ENCODE peak calls at places on chromosomes 13 and 19, in five cellular contexts. One of them, this sample, is unnamed.

GRCh38 chr13:112748947-112749346 is 59.1 kb downstream of the ATP11A start:
- DNase-seq in GM04504: no peak
- DNase-seq in activated CD4-positive, alpha-beta T cell treated with anti-CD3 and anti-CD28 coated beads, Interleukin-2, amount 10 ng/mL, durations not matched to agents 7 days and 5 days: no peak
- DNase-seq in GM12865: no peak
- DNase-seq in fibroblast of villous mesenchyme: peak
- DNase-seq in this sample: no peak

GRCh38 chr19:18415177-18415867 is 3.9 kb upstream of the SSBP4 start:
- DNase-seq in GM04504: peak
- DNase-seq in activated CD4-positive, alpha-beta T cell treated with anti-CD3 and anti-CD28 coated beads, Interleukin-2, amount 10 ng/mL, durations not matched to agents 7 days and 5 days: no peak
- DNase-seq in GM12865: no peak
- DNase-seq in fibroblast of villous mesenchyme: peak
- DNase-seq in this sample: no peak

GRCh38 chr19:7870571-7871279 is 3.5 kb downstream of the PRR36 start:
- DNase-seq in GM04504: no peak
- DNase-seq in activated CD4-positive, alpha-beta T cell treated with anti-CD3 and anti-CD28 coated beads, Interleukin-2, amount 10 ng/mL, durations not matched to agents 7 days and 5 days: peak
- DNase-seq in GM12865: peak
- DNase-seq in fibroblast of villous mesenchyme: peak
- DNase-seq in this sample: peak

GRCh38 chr19:21158523-21159135 is 16.8 kb downstream of the ZNF431 start:
- DNase-seq in GM04504: peak
- DNase-seq in activated CD4-positive, alpha-beta T cell treated with anti-CD3 and anti-CD28 coated beads, Interleukin-2, amount 10 ng/mL, durations not matched to agents 7 days and 5 days: no peak
- DNase-seq in GM12865: no peak
- DNase-seq in fibroblast of villous mesenchyme: peak
- DNase-seq in this sample: no peak

GRCh38 chr13:32475403-32475802 is 47.5 kb upstream of the N4BP2L1 start:
- DNase-seq in GM04504: no peak
- DNase-seq in activated CD4-positive, alpha-beta T cell treated with anti-CD3 and anti-CD28 coated beads, Interleukin-2, amount 10 ng/mL, durations not matched to agents 7 days and 5 days: no peak
- DNase-seq in GM12865: no peak
- DNase-seq in fibroblast of villous mesenchyme: no peak
- DNase-seq in this sample: no peak

GRCh38 chr13:28723806-28724205 is 5.0 kb upstream of the SLC46A3 start:
- DNase-seq in GM04504: no peak
- DNase-seq in activated CD4-positive, alpha-beta T cell treated with anti-CD3 and anti-CD28 coated beads, Interleukin-2, amount 10 ng/mL, durations not matched to agents 7 days and 5 days: no peak
- DNase-seq in GM12865: no peak
- DNase-seq in fibroblast of villous mesenchyme: no peak
- DNase-seq in this sample: no peak

GRCh38 chr19:41705393-41706174 is 2.8 kb upstream of the CEACAM5 start:
- DNase-seq in GM04504: peak
- DNase-seq in activated CD4-positive, alpha-beta T cell treated with anti-CD3 and anti-CD28 coated beads, Interleukin-2, amount 10 ng/mL, durations not matched to agents 7 days and 5 days: peak
- DNase-seq in GM12865: peak
- DNase-seq in fibroblast of villous mesenchyme: peak
- DNase-seq in this sample: no peak

GRCh38 chr19:50313812-50314536 is 15.2 kb downstream of the KCNC3 start:
- DNase-seq in GM04504: no peak
- DNase-seq in activated CD4-positive, alpha-beta T cell treated with anti-CD3 and anti-CD28 coated beads, Interleukin-2, amount 10 ng/mL, durations not matched to agents 7 days and 5 days: no peak
- DNase-seq in GM12865: no peak
- DNase-seq in fibroblast of villous mesenchyme: no peak
- DNase-seq in this sample: no peak

GRCh38 chr19:1865172-1866010 is 2.0 kb upstream of the KLF16 start:
- DNase-seq in GM04504: no peak
- DNase-seq in activated CD4-positive, alpha-beta T cell treated with anti-CD3 and anti-CD28 coated beads, Interleukin-2, amount 10 ng/mL, durations not matched to agents 7 days and 5 days: no peak
- DNase-seq in GM12865: no peak
- DNase-seq in fibroblast of villous mesenchyme: no peak
- DNase-seq in this sample: no peak

GRCh38 chr13:52845334-52845761 is 3.1 kb downstream of the PCDH8 start:
- DNase-seq in GM04504: no peak
- DNase-seq in activated CD4-positive, alpha-beta T cell treated with anti-CD3 and anti-CD28 coated beads, Interleukin-2, amount 10 ng/mL, durations not matched to agents 7 days and 5 days: no peak
- DNase-seq in GM12865: no peak
- DNase-seq in fibroblast of villous mesenchyme: no peak
- DNase-seq in this sample: no peak

GRCh38 chr19:39100500-39101166 is 16.5 kb downstream of the ACP7 start:
- DNase-seq in GM04504: no peak
- DNase-seq in activated CD4-positive, alpha-beta T cell treated with anti-CD3 and anti-CD28 coated beads, Interleukin-2, amount 10 ng/mL, durations not matched to agents 7 days and 5 days: no peak
- DNase-seq in GM12865: no peak
- DNase-seq in fibroblast of villous mesenchyme: no peak
- DNase-seq in this sample: no peak

GRCh38 chr13:51523082-51523518 is 61.2 kb upstream of the WDFY2 start:
- DNase-seq in GM04504: no peak
- DNase-seq in activated CD4-positive, alpha-beta T cell treated with anti-CD3 and anti-CD28 coated beads, Interleukin-2, amount 10 ng/mL, durations not matched to agents 7 days and 5 days: peak
- DNase-seq in GM12865: no peak
- DNase-seq in fibroblast of villous mesenchyme: peak
- DNase-seq in this sample: no peak

GRCh38 chr19:21838646-21839045 is 2.7 kb upstream of the ZNF43 start:
- DNase-seq in GM04504: peak
- DNase-seq in activated CD4-positive, alpha-beta T cell treated with anti-CD3 and anti-CD28 coated beads, Interleukin-2, amount 10 ng/mL, durations not matched to agents 7 days and 5 days: no peak
- DNase-seq in GM12865: no peak
- DNase-seq in fibroblast of villous mesenchyme: peak
- DNase-seq in this sample: no peak

GRCh38 chr19:47992070-47992469 is at the start of gene BSPH1:
- DNase-seq in GM04504: no peak
- DNase-seq in activated CD4-positive, alpha-beta T cell treated with anti-CD3 and anti-CD28 coated beads, Interleukin-2, amount 10 ng/mL, durations not matched to agents 7 days and 5 days: no peak
- DNase-seq in GM12865: no peak
- DNase-seq in fibroblast of villous mesenchyme: no peak
- DNase-seq in this sample: no peak

GRCh38 chr19:15194938-15195337 is 5.9 kb downstream of the NOTCH3 start:
- DNase-seq in GM04504: no peak
- DNase-seq in activated CD4-positive, alpha-beta T cell treated with anti-CD3 and anti-CD28 coated beads, Interleukin-2, amount 10 ng/mL, durations not matched to agents 7 days and 5 days: no peak
- DNase-seq in GM12865: no peak
- DNase-seq in fibroblast of villous mesenchyme: peak
- DNase-seq in this sample: no peak

GRCh38 chr19:20661150-20661819 is at the start of gene ZNF626:
- DNase-seq in GM04504: peak
- DNase-seq in activated CD4-positive, alpha-beta T cell treated with anti-CD3 and anti-CD28 coated beads, Interleukin-2, amount 10 ng/mL, durations not matched to agents 7 days and 5 days: peak
- DNase-seq in GM12865: peak
- DNase-seq in fibroblast of villous mesenchyme: peak
- DNase-seq in this sample: peak

GRCh38 chr19:57559008-57559403 is 657 bp downstream of the ZNF550 start:
- DNase-seq in GM04504: no peak
- DNase-seq in activated CD4-positive, alpha-beta T cell treated with anti-CD3 and anti-CD28 coated beads, Interleukin-2, amount 10 ng/mL, durations not matched to agents 7 days and 5 days: peak
- DNase-seq in GM12865: peak
- DNase-seq in fibroblast of villous mesenchyme: peak
- DNase-seq in this sample: no peak

GRCh38 chr19:7292950-7293794 is 1.0 kb downstream of the INSR start:
- DNase-seq in GM04504: no peak
- DNase-seq in activated CD4-positive, alpha-beta T cell treated with anti-CD3 and anti-CD28 coated beads, Interleukin-2, amount 10 ng/mL, durations not matched to agents 7 days and 5 days: no peak
- DNase-seq in GM12865: peak
- DNase-seq in fibroblast of villous mesenchyme: no peak
- DNase-seq in this sample: peak

GRCh38 chr13:30477346-30478235 is 11.9 kb upstream of the HMGB1 start:
- DNase-seq in GM04504: no peak
- DNase-seq in activated CD4-positive, alpha-beta T cell treated with anti-CD3 and anti-CD28 coated beads, Interleukin-2, amount 10 ng/mL, durations not matched to agents 7 days and 5 days: no peak
- DNase-seq in GM12865: peak
- DNase-seq in fibroblast of villous mesenchyme: no peak
- DNase-seq in this sample: peak

GRCh38 chr13:19634129-19634740 is 776 bp downstream of the MPHOSPH8 start:
- DNase-seq in GM04504: peak
- DNase-seq in activated CD4-positive, alpha-beta T cell treated with anti-CD3 and anti-CD28 coated beads, Interleukin-2, amount 10 ng/mL, durations not matched to agents 7 days and 5 days: peak
- DNase-seq in GM12865: no peak
- DNase-seq in fibroblast of villous mesenchyme: peak
- DNase-seq in this sample: no peak

GRCh38 chr19:45824041-45824471 is 8.9 kb upstream of the RSPH6A start:
- DNase-seq in GM04504: no peak
- DNase-seq in activated CD4-positive, alpha-beta T cell treated with anti-CD3 and anti-CD28 coated beads, Interleukin-2, amount 10 ng/mL, durations not matched to agents 7 days and 5 days: no peak
- DNase-seq in GM12865: no peak
- DNase-seq in fibroblast of villous mesenchyme: no peak
- DNase-seq in this sample: no peak

GRCh38 chr13:91359071-91359470 is 11.6 kb downstream of the MIR17HG start:
- DNase-seq in GM04504: no peak
- DNase-seq in activated CD4-positive, alpha-beta T cell treated with anti-CD3 and anti-CD28 coated beads, Interleukin-2, amount 10 ng/mL, durations not matched to agents 7 days and 5 days: no peak
- DNase-seq in GM12865: no peak
- DNase-seq in fibroblast of villous mesenchyme: no peak
- DNase-seq in this sample: no peak

GRCh38 chr13:27619711-27620376 is 485 bp downstream of the LNX2 start:
- DNase-seq in GM04504: no peak
- DNase-seq in activated CD4-positive, alpha-beta T cell treated with anti-CD3 and anti-CD28 coated beads, Interleukin-2, amount 10 ng/mL, durations not matched to agents 7 days and 5 days: peak
- DNase-seq in GM12865: peak
- DNase-seq in fibroblast of villous mesenchyme: peak
- DNase-seq in this sample: no peak

GRCh38 chr13:113162783-113163685 is 4.6 kb downstream of the PROZ start:
- DNase-seq in GM04504: no peak
- DNase-seq in activated CD4-positive, alpha-beta T cell treated with anti-CD3 and anti-CD28 coated beads, Interleukin-2, amount 10 ng/mL, durations not matched to agents 7 days and 5 days: peak
- DNase-seq in GM12865: no peak
- DNase-seq in fibroblast of villous mesenchyme: no peak
- DNase-seq in this sample: no peak

GRCh38 chr19:50705422-50706019 is 14.1 kb downstream of the SHANK1 start:
- DNase-seq in GM04504: peak
- DNase-seq in activated CD4-positive, alpha-beta T cell treated with anti-CD3 and anti-CD28 coated beads, Interleukin-2, amount 10 ng/mL, durations not matched to agents 7 days and 5 days: peak
- DNase-seq in GM12865: peak
- DNase-seq in fibroblast of villous mesenchyme: peak
- DNase-seq in this sample: no peak

GRCh38 chr13:114339779-114340534 is 25.7 kb downstream of the CHAMP1 start:
- DNase-seq in GM04504: peak
- DNase-seq in activated CD4-positive, alpha-beta T cell treated with anti-CD3 and anti-CD28 coated beads, Interleukin-2, amount 10 ng/mL, durations not matched to agents 7 days and 5 days: peak
- DNase-seq in GM12865: peak
- DNase-seq in fibroblast of villous mesenchyme: peak
- DNase-seq in this sample: no peak

GRCh38 chr19:32041681-32042292 is 303.6 kb upstream of the ZNF507 start:
- DNase-seq in GM04504: no peak
- DNase-seq in activated CD4-positive, alpha-beta T cell treated with anti-CD3 and anti-CD28 coated beads, Interleukin-2, amount 10 ng/mL, durations not matched to agents 7 days and 5 days: peak
- DNase-seq in GM12865: no peak
- DNase-seq in fibroblast of villous mesenchyme: peak
- DNase-seq in this sample: peak

GRCh38 chr13:101258071-101258470 is 158.2 kb downstream of the NALCN start:
- DNase-seq in GM04504: peak
- DNase-seq in activated CD4-positive, alpha-beta T cell treated with anti-CD3 and anti-CD28 coated beads, Interleukin-2, amount 10 ng/mL, durations not matched to agents 7 days and 5 days: peak
- DNase-seq in GM12865: peak
- DNase-seq in fibroblast of villous mesenchyme: peak
- DNase-seq in this sample: no peak

GRCh38 chr13:82878536-82878935 is 1003.7 kb downstream of the SLITRK1 start:
- DNase-seq in GM04504: peak
- DNase-seq in activated CD4-positive, alpha-beta T cell treated with anti-CD3 and anti-CD28 coated beads, Interleukin-2, amount 10 ng/mL, durations not matched to agents 7 days and 5 days: no peak
- DNase-seq in GM12865: no peak
- DNase-seq in fibroblast of villous mesenchyme: no peak
- DNase-seq in this sample: no peak

GRCh38 chr13:31588331-31588730 is 151.0 kb upstream of the RXFP2 start:
- DNase-seq in GM04504: no peak
- DNase-seq in activated CD4-positive, alpha-beta T cell treated with anti-CD3 and anti-CD28 coated beads, Interleukin-2, amount 10 ng/mL, durations not matched to agents 7 days and 5 days: no peak
- DNase-seq in GM12865: no peak
- DNase-seq in fibroblast of villous mesenchyme: no peak
- DNase-seq in this sample: no peak

GRCh38 chr13:95505265-95505664 is 47.3 kb upstream of the CLDN10 start:
- DNase-seq in GM04504: no peak
- DNase-seq in activated CD4-positive, alpha-beta T cell treated with anti-CD3 and anti-CD28 coated beads, Interleukin-2, amount 10 ng/mL, durations not matched to agents 7 days and 5 days: no peak
- DNase-seq in GM12865: no peak
- DNase-seq in fibroblast of villous mesenchyme: no peak
- DNase-seq in this sample: no peak

GRCh38 chr13:75415720-75416119 is 66.2 kb downstream of the TBC1D4 start:
- DNase-seq in GM04504: peak
- DNase-seq in activated CD4-positive, alpha-beta T cell treated with anti-CD3 and anti-CD28 coated beads, Interleukin-2, amount 10 ng/mL, durations not matched to agents 7 days and 5 days: no peak
- DNase-seq in GM12865: no peak
- DNase-seq in fibroblast of villous mesenchyme: peak
- DNase-seq in this sample: no peak

GRCh38 chr13:80047406-80047805 is 293.5 kb downstream of the SPRY2 start:
- DNase-seq in GM04504: no peak
- DNase-seq in activated CD4-positive, alpha-beta T cell treated with anti-CD3 and anti-CD28 coated beads, Interleukin-2, amount 10 ng/mL, durations not matched to agents 7 days and 5 days: no peak
- DNase-seq in GM12865: no peak
- DNase-seq in fibroblast of villous mesenchyme: peak
- DNase-seq in this sample: no peak

GRCh38 chr19:41696402-41697197 is 8.5 kb upstream of the CEACAM7 start:
- DNase-seq in GM04504: peak
- DNase-seq in activated CD4-positive, alpha-beta T cell treated with anti-CD3 and anti-CD28 coated beads, Interleukin-2, amount 10 ng/mL, durations not matched to agents 7 days and 5 days: peak
- DNase-seq in GM12865: no peak
- DNase-seq in fibroblast of villous mesenchyme: no peak
- DNase-seq in this sample: no peak

GRCh38 chr13:65844266-65844841 is 1385.8 kb downstream of the PCDH9 start:
- DNase-seq in GM04504: no peak
- DNase-seq in activated CD4-positive, alpha-beta T cell treated with anti-CD3 and anti-CD28 coated beads, Interleukin-2, amount 10 ng/mL, durations not matched to agents 7 days and 5 days: no peak
- DNase-seq in GM12865: no peak
- DNase-seq in fibroblast of villous mesenchyme: no peak
- DNase-seq in this sample: no peak

GRCh38 chr19:30062331-30063183 is 120.5 kb downstream of the URI1 start:
- DNase-seq in GM04504: no peak
- DNase-seq in activated CD4-positive, alpha-beta T cell treated with anti-CD3 and anti-CD28 coated beads, Interleukin-2, amount 10 ng/mL, durations not matched to agents 7 days and 5 days: no peak
- DNase-seq in GM12865: no peak
- DNase-seq in fibroblast of villous mesenchyme: no peak
- DNase-seq in this sample: no peak

GRCh38 chr13:53159439-53159838 is 130.8 kb downstream of the OLFM4 start:
- DNase-seq in GM04504: no peak
- DNase-seq in activated CD4-positive, alpha-beta T cell treated with anti-CD3 and anti-CD28 coated beads, Interleukin-2, amount 10 ng/mL, durations not matched to agents 7 days and 5 days: no peak
- DNase-seq in GM12865: no peak
- DNase-seq in fibroblast of villous mesenchyme: no peak
- DNase-seq in this sample: no peak

GRCh38 chr13:55815458-55816033 is 1325.2 kb upstream of the PRR20A start:
- DNase-seq in GM04504: no peak
- DNase-seq in activated CD4-positive, alpha-beta T cell treated with anti-CD3 and anti-CD28 coated beads, Interleukin-2, amount 10 ng/mL, durations not matched to agents 7 days and 5 days: no peak
- DNase-seq in GM12865: no peak
- DNase-seq in fibroblast of villous mesenchyme: no peak
- DNase-seq in this sample: no peak

GRCh38 chr13:51643882-51644281 is 59.6 kb downstream of the WDFY2 start:
- DNase-seq in GM04504: peak
- DNase-seq in activated CD4-positive, alpha-beta T cell treated with anti-CD3 and anti-CD28 coated beads, Interleukin-2, amount 10 ng/mL, durations not matched to agents 7 days and 5 days: no peak
- DNase-seq in GM12865: no peak
- DNase-seq in fibroblast of villous mesenchyme: peak
- DNase-seq in this sample: no peak